ENCODE peak calls at places on chromosome 12, in nine cellular contexts. X, J, B, T, U, W, P, D and Y are unnamed samples.

GRCh38 chr12:57460457-57461325 is 1.1 kb downstream of the GLI1 start:
- DNase-seq in X (no peak), D (no peak), T (no peak), U (no peak), B (no peak), J (no peak), P (no peak), W (no peak), Y (no peak)

GRCh38 chr12:88299567-88300101 is 157.5 kb downstream of the TMTC3 start:
- DNase-seq in T (no peak), J (peak), P (peak), D (no peak), U (no peak), X (peak), W (no peak), B (no peak), Y (no peak)

GRCh38 chr12:2414810-2415567 is 362.2 kb downstream of the CACNA1C start:
- DNase-seq in B (no peak), P (no peak), T (no peak), U (no peak), J (no peak), D (peak), W (no peak), X (no peak), Y (no peak)

GRCh38 chr12:107320929-107321618 is 227.7 kb upstream of the CRY1 start:
- DNase-seq in W (no peak), X (peak), T (peak), B (peak), P (no peak), D (no peak), J (peak), U (peak), Y (no peak)

GRCh38 chr12:108253540-108253939 is 85.6 kb downstream of the CMKLR1 start:
- DNase-seq in P (no peak), W (no peak), J (no peak), X (no peak), B (no peak), T (no peak), D (no peak), U (peak), Y (peak)

GRCh38 chr12:47556631-47557030 is 149.2 kb downstream of the RPAP3 start:
- DNase-seq in T (no peak), J (no peak), W (no peak), X (no peak), B (no peak), P (no peak), D (no peak), U (no peak), Y (no peak)

GRCh38 chr12:14901228-14901562 is 15.5 kb upstream of the MGP start:
- DNase-seq in D (no peak), B (no peak), P (no peak), J (no peak), W (no peak), U (no peak), T (no peak), X (no peak), Y (no peak)

GRCh38 chr12:75944097-75944904 is 87.3 kb downstream of the PHLDA1 start:
- DNase-seq in B (no peak), T (no peak), W (no peak), D (no peak), J (peak), U (no peak), X (peak), P (peak), Y (no peak)

GRCh38 chr12:119512772-119513497 is 80.6 kb upstream of the TMEM233 start:
- DNase-seq in P (no peak), J (no peak), B (no peak), T (no peak), U (no peak), X (no peak), W (no peak), D (no peak), Y (no peak)

GRCh38 chr12:117685115-117685926 is 283.5 kb downstream of the KSR2 start:
- DNase-seq in J (peak), B (no peak), D (peak), U (no peak), T (no peak), W (no peak), X (peak), P (peak), Y (no peak)

GRCh38 chr12:96153131-96153724 is 40.9 kb upstream of the ELK3 start:
- DNase-seq in X (no peak), D (no peak), W (no peak), T (no peak), U (no peak), J (no peak), P (no peak), B (no peak), Y (no peak)

GRCh38 chr12:105031061-105031807 is 45.1 kb downstream of the NOPCHAP1 start:
- DNase-seq in B (no peak), W (no peak), D (no peak), X (no peak), P (no peak), T (no peak), U (no peak), J (no peak), Y (no peak)

GRCh38 chr12:106889326-106889725 is 66.4 kb upstream of the TMEM263 start:
- DNase-seq in T (no peak), X (no peak), P (no peak), W (no peak), J (no peak), U (no peak), B (no peak), D (no peak), Y (no peak)

GRCh38 chr12:28878629-28879028 is 270.4 kb upstream of the FAR2 start:
- DNase-seq in J (no peak), P (no peak), U (no peak), W (no peak), X (no peak), T (no peak), D (no peak), B (no peak), Y (no peak)

GRCh38 chr12:85923767-85924331 is 49.8 kb downstream of the NTS start:
- DNase-seq in T (no peak), D (no peak), B (no peak), U (no peak), P (peak), J (peak), W (no peak), X (peak), Y (no peak)

GRCh38 chr12:80551897-80552296 is 107.9 kb downstream of the PTPRQ start:
- DNase-seq in J (peak), D (no peak), B (no peak), W (no peak), X (peak), U (no peak), T (no peak), P (peak), Y (no peak)

GRCh38 chr12:29343022-29343799 is 37.8 kb downstream of the ERGIC2 start:
- DNase-seq in D (no peak), B (no peak), X (no peak), J (no peak), T (no peak), U (no peak), P (no peak), W (no peak), Y (no peak)

GRCh38 chr12:27277846-27278260 is 33.8 kb downstream of the STK38L start:
- DNase-seq in T (no peak), B (no peak), D (peak), W (no peak), J (peak), P (no peak), X (peak), U (no peak), Y (no peak)

GRCh38 chr12:30345735-30346445 is 349.8 kb downstream of the IPO8 start:
- DNase-seq in J (no peak), X (no peak), P (no peak), U (no peak), D (no peak), B (no peak), W (no peak), T (no peak), Y (no peak)

GRCh38 chr12:10136637-10137205 is 6.7 kb upstream of the CLEC7A start:
- DNase-seq in D (no peak), J (no peak), B (no peak), T (no peak), U (no peak), X (no peak), W (no peak), P (no peak), Y (no peak)

GRCh38 chr12:95741635-95742034 is 48.9 kb downstream of the NTN4 start:
- DNase-seq in B (no peak), X (no peak), W (no peak), U (no peak), P (no peak), J (no peak), D (no peak), T (no peak), Y (no peak)

GRCh38 chr12:13135336-13136178 is 32.1 kb upstream of the GSG1 start:
- DNase-seq in W (no peak), P (peak), X (peak), T (peak), U (peak), B (peak), D (peak), J (peak), Y (no peak)

GRCh38 chr12:96070670-96071279 is 35.4 kb upstream of the LTA4H start:
- DNase-seq in J (peak), W (no peak), D (no peak), U (no peak), X (no peak), B (no peak), T (no peak), P (no peak), Y (peak)

GRCh38 chr12:125742413-125742812 is 677.2 kb downstream of the AACS start:
- DNase-seq in X (no peak), T (no peak), J (no peak), B (no peak), U (no peak), W (no peak), D (no peak), P (no peak), Y (no peak)

GRCh38 chr12:10718279-10718821 is 4.8 kb downstream of the YBX3 start:
- DNase-seq in W (no peak), U (no peak), J (no peak), X (peak), T (no peak), D (no peak), B (no peak), P (peak), Y (no peak)

GRCh38 chr12:14716848-14717444 is 20.5 kb upstream of the GUCY2C start:
- DNase-seq in U (no peak), P (peak), X (peak), T (peak), W (peak), J (peak), D (no peak), B (no peak), Y (peak)

GRCh38 chr12:132419612-132420237 is 70.2 kb upstream of the FBRSL1 start:
- DNase-seq in P (no peak), J (no peak), X (no peak), D (no peak), T (no peak), B (peak), W (no peak), U (no peak), Y (no peak)

GRCh38 chr12:26571539-26571938 is 261.5 kb downstream of the ITPR2 start:
- DNase-seq in B (no peak), X (no peak), W (no peak), U (no peak), D (no peak), T (no peak), J (no peak), P (no peak), Y (no peak)

GRCh38 chr12:5052348-5052747 is 8.7 kb downstream of the KCNA5 start:
- DNase-seq in U (no peak), W (no peak), J (no peak), P (no peak), B (no peak), D (no peak), T (no peak), X (no peak), Y (no peak)

GRCh38 chr12:123895477-123895876 is 77.2 kb downstream of the CCDC92 start:
- DNase-seq in W (no peak), J (no peak), P (no peak), X (no peak), T (no peak), U (no peak), D (no peak), B (no peak), Y (no peak)

GRCh38 chr12:70920891-70921290 is 353 bp upstream of the PTPRR start:
- DNase-seq in U (peak), B (no peak), P (no peak), T (no peak), X (no peak), D (no peak), J (no peak), W (no peak), Y (peak)

GRCh38 chr12:110846615-110847566 is at the start of gene CCDC63:
- DNase-seq in P (peak), W (no peak), J (peak), U (peak), B (peak), T (no peak), X (peak), D (peak), Y (peak)

GRCh38 chr12:131684015-131684725 is 26.7 kb upstream of the SFSWAP start:
- DNase-seq in B (peak), D (peak), T (no peak), U (no peak), X (no peak), W (no peak), J (no peak), P (no peak), Y (no peak)

GRCh38 chr12:64181504-64182291 is 40.4 kb downstream of the KICS2 start:
- DNase-seq in P (peak), U (peak), D (peak), B (no peak), W (no peak), T (no peak), X (peak), J (peak), Y (peak)

GRCh38 chr12:106655577-106655976 is 72.8 kb downstream of the RFX4 start:
- DNase-seq in W (no peak), P (no peak), D (no peak), B (no peak), U (no peak), J (no peak), T (no peak), X (no peak), Y (no peak)

GRCh38 chr12:39314547-39314946 is 128.4 kb downstream of the KIF21A start:
- DNase-seq in W (no peak), T (no peak), J (no peak), P (no peak), B (no peak), X (no peak), U (no peak), D (no peak), Y (no peak)

GRCh38 chr12:20101046-20101445 is 267.3 kb upstream of the PDE3A start:
- DNase-seq in U (no peak), W (no peak), D (peak), P (no peak), T (no peak), J (peak), X (no peak), B (no peak), Y (no peak)